ENCODE peak calls at places on chromosomes 4 and X, in five cellular contexts. K is ovary, P is Karpas-422, A is aorta, W is right lobe of liver. H is an unnamed sample.

GRCh38 chr4:6198278-6198677 is 2.1 kb downstream of the JAKMIP1 start:
- DNase-seq in A (no peak), P (no peak), K (no peak), W (no peak), H (no peak)

GRCh38 chrX:11890843-11891514 is 132.9 kb downstream of the MSL3 start:
- DNase-seq in P (no peak), W (no peak), K (no peak), A (no peak), H (no peak)

GRCh38 chr4:155666701-155667537 is at the start of gene GUCY1A1:
- DNase-seq in W (peak; percentile 47), K (peak; percentile 20), A (peak; percentile 81), P (no peak), H (no peak)

GRCh38 chrX:42519666-42520231 is 258.2 kb downstream of the PPP1R2C start:
- DNase-seq in K (no peak), W (no peak), A (no peak), P (no peak), H (no peak)

GRCh38 chr4:56465599-56466295 is 1.7 kb upstream of the SRP72 start:
- DNase-seq in K (no peak), P (peak; percentile 51), W (no peak), A (no peak), H (no peak)

GRCh38 chr4:95516528-95517011 is 32.2 kb downstream of the UNC5C start:
- DNase-seq in K (no peak), W (no peak), P (no peak), A (peak; percentile 49), H (no peak)

GRCh38 chr4:71944956-71945355 is 86.8 kb upstream of the NPFFR2 start:
- DNase-seq in K (no peak), W (no peak), P (no peak), A (no peak), H (no peak)

GRCh38 chr4:144402176-144402575 is 243.8 kb upstream of the HHIP start:
- DNase-seq in A (no peak), W (no peak), P (no peak), K (no peak), H (no peak)

DNA sequence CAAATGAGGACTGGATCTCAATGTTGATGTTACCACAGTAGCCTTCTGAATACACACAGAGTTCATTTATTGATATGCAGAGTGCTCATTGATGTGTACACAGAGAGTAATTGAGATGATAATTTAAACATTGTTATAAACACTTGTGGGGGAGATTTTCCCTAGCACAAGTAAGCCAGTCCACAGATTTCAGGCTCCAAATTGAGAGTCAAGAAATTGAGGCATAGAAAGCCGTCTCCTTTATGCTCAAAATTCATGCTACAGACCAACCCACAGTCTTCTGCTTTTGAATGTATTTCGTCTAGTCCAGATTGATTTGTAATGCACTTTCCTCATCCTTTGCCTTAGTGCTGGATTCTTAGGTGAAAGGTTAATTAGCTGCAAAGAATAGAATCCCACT is 273.5 kb upstream of the TRPC5 start:
- DNase-seq in W (no peak), P (no peak), K (no peak), A (no peak), H (no peak)
- H3K4me1 ChIP-seq in W (no peaks in the 10 kb centered on the region), P (no peaks in the 10 kb centered on the region), K (no peaks in the 10 kb centered on the region), A (no peaks in the 10 kb centered on the region), H (no peaks in the 10 kb centered on the region)

GRCh38 chr4:79650794-79651431 is 242.9 kb upstream of the GK2 start:
- DNase-seq in W (no peak), K (no peak), A (no peak), P (no peak), H (no peak)
- H3K4me1 ChIP-seq in W (no peaks in the 10 kb centered on the region), K (no peaks in the 10 kb centered on the region), A (peaks cover 2% of the 10 kb centered on the region), P (no peaks in the 10 kb centered on the region), H (peaks cover 20% of the 10 kb centered on the region)

DNA sequence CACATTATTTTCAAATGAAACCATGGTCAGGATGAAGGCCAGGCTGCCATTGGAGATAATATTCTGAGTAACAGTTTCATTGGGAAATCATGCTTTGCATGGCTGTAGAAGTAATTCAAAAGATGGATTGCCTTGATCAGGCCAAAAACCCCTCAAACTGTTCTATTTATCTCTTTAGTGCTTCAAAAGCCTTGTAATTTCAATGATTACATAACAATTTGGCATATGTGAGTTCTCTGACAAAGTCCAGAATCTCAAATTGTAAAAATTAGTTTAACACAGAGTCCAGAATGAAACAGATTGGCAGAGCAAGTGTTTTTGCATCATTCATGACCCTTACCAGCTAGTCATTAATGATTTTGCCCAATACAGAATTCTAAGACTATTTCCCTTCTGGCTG is 347.2 kb downstream of the SPRY1 start:
- DNase-seq in K (no peak), A (no peak), W (no peak), P (no peak), H (no peak)
- H3K4me1 ChIP-seq in K (peaks cover 1% of the 10 kb centered on the region), A (no peaks in the 10 kb centered on the region), W (no peaks in the 10 kb centered on the region), P (no peaks in the 10 kb centered on the region), H (peaks cover 26% of the 10 kb centered on the region)

DNA sequence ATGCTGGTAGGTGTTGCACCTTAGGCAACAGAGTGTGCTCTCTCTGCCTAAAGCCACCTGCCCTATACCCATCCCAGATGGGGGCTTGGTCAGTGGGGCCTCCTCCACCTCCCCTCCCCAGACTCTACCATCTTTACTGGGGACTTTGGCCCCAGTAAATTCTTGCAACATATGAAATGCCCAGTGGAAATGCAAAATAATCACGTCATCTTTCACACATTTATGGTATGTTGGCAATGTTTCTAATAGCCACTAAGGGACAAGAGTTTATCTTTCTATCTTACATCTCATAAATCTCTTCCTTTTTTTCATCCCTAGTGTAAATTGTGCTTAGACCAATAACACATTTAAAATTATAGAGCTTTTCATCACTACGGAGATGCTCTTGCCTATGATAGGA is 103.0 kb upstream of the MAML3 start:
- DNase-seq in K (no peak), A (no peak), W (no peak), P (no peak), H (no peak)
- H3K4me1 ChIP-seq in K (peaks cover 2% of the 10 kb centered on the region), A (no peaks in the 10 kb centered on the region), W (no peaks in the 10 kb centered on the region), P (peaks cover 52% of the 10 kb centered on the region), H (no peaks in the 10 kb centered on the region)

GRCh38 chr4:99803702-99804101 is 12.9 kb upstream of the DAPP1 start:
- DNase-seq in A (no peak), P (peak; percentile 28), W (no peak), K (no peak), H (no peak)
- H3K4me1 ChIP-seq in A (peaks cover 11% of the 10 kb centered on the region), P (peaks cover 36% of the 10 kb centered on the region), W (no peaks in the 10 kb centered on the region), K (no peaks in the 10 kb centered on the region), H (no peaks in the 10 kb centered on the region)

GRCh38 chr4:3303445-3303824 is 10.6 kb downstream of the RGS12 start:
- DNase-seq in P (no peak), A (peak; percentile 15), W (no peak), K (no peak), H (peak; percentile 9)

GRCh38 chr4:3303840-3304715 is 11.3 kb downstream of the RGS12 start:
- DNase-seq in A (peak; percentile 57), K (no peak), W (peak; percentile 12), P (no peak), H (no peak)

GRCh38 chr4:3302786-3303444 is 10.1 kb downstream of the RGS12 start:
- DNase-seq in K (no peak), W (peak; percentile 36), A (peak; percentile 63), P (no peak), H (no peak)

GRCh38 chr4:3301450-3302163 is 8.8 kb downstream of the RGS12 start:
- DNase-seq in W (peak; percentile 41), K (no peak), A (peak; percentile 68), P (no peak), H (no peak)

GRCh38 chr4:3302164-3302785 is 9.5 kb downstream of the RGS12 start:
- DNase-seq in P (no peak), W (peak; percentile 28), A (peak; percentile 75), K (no peak), H (no peak)
- H3K4me1 ChIP-seq in P (no peaks in the 10 kb centered on the region), W (no peaks in the 10 kb centered on the region), A (no peaks in the 10 kb centered on the region), K (peaks cover 23% of the 10 kb centered on the region), H (peaks cover 43% of the 10 kb centered on the region)